ENCODE peak calls at places on chromosome 22, in seven cellular contexts. One of them, this sample, is unnamed.

GRCh38 chr22:44000123-44000522 is 24.0 kb upstream of the PARVB start:
- DNase-seq in CD4-positive, alpha-beta T cell: no peak
- DNase-seq in ovary: no peak
- DNase-seq in mucosa of descending colon: no peak
- DNase-seq in IMR-90: no peak
- DNase-seq in AG04450: no peak
- DNase-seq in endothelial cell: no peak
- DNase-seq in this sample: no peak

GRCh38 chr22:50316114-50317065 is 8.9 kb upstream of the PLXNB2 start:
- DNase-seq in IMR-90: no peak
- DNase-seq in mucosa of descending colon: no peak
- DNase-seq in AG04450: no peak
- DNase-seq in endothelial cell: peak; percentile 5
- DNase-seq in CD4-positive, alpha-beta T cell: no peak
- DNase-seq in ovary: no peak
- DNase-seq in this sample: no peak

GRCh38 chr22:41619979-41620645 is 731 bp downstream of the DESI1 start:
- DNase-seq in AG04450: no peak
- DNase-seq in CD4-positive, alpha-beta T cell: peak; percentile 15
- DNase-seq in IMR-90: no peak
- DNase-seq in ovary: peak; percentile 61
- DNase-seq in endothelial cell: peak; percentile 39
- DNase-seq in mucosa of descending colon: peak; percentile 66
- DNase-seq in this sample: no peak

GRCh38 chr22:33513388-33514336 is 406.6 kb downstream of the LARGE1 start:
- DNase-seq in ovary: no peak
- DNase-seq in endothelial cell: no peak
- DNase-seq in CD4-positive, alpha-beta T cell: no peak
- DNase-seq in AG04450: no peak
- DNase-seq in IMR-90: peak; percentile 72
- DNase-seq in mucosa of descending colon: no peak
- DNase-seq in this sample: no peak

GRCh38 chr22:19042285-19043110 is 79.7 kb downstream of the DGCR2 start:
- DNase-seq in endothelial cell: no peak
- DNase-seq in CD4-positive, alpha-beta T cell: no peak
- DNase-seq in ovary: no peak
- DNase-seq in AG04450: no peak
- DNase-seq in mucosa of descending colon: peak; percentile 17
- DNase-seq in IMR-90: no peak
- DNase-seq in this sample: no peak

GRCh38 chr22:27906241-27906640 is 12.8 kb downstream of the PITPNB start:
- DNase-seq in mucosa of descending colon: no peak
- DNase-seq in ovary: no peak
- DNase-seq in endothelial cell: no peak
- DNase-seq in CD4-positive, alpha-beta T cell: no peak
- DNase-seq in AG04450: no peak
- DNase-seq in IMR-90: peak; percentile 16
- DNase-seq in this sample: no peak

GRCh38 chr22:50585781-50586180 is 3.1 kb upstream of the CHKB start:
- DNase-seq in ovary: no peak
- DNase-seq in IMR-90: no peak
- DNase-seq in endothelial cell: no peak
- DNase-seq in CD4-positive, alpha-beta T cell: no peak
- DNase-seq in AG04450: no peak
- DNase-seq in mucosa of descending colon: peak; percentile 4
- DNase-seq in this sample: no peak

GRCh38 chr22:49871482-49871881 is 17.8 kb downstream of the ZBED4 start:
- DNase-seq in AG04450: no peak
- DNase-seq in CD4-positive, alpha-beta T cell: no peak
- DNase-seq in ovary: no peak
- DNase-seq in mucosa of descending colon: no peak
- DNase-seq in IMR-90: no peak
- DNase-seq in endothelial cell: no peak
- DNase-seq in this sample: no peak

GRCh38 chr22:26502688-26503561 is 9.3 kb downstream of the TFIP11 start:
- DNase-seq in CD4-positive, alpha-beta T cell: peak; percentile 25
- DNase-seq in AG04450: no peak
- DNase-seq in ovary: no peak
- DNase-seq in mucosa of descending colon: peak; percentile 51
- DNase-seq in IMR-90: peak; percentile 51
- DNase-seq in endothelial cell: peak; percentile 64
- DNase-seq in this sample: no peak

GRCh38 chr22:27246558-27246957 is 555.0 kb downstream of the MN1 start:
- DNase-seq in IMR-90: no peak
- DNase-seq in mucosa of descending colon: no peak
- DNase-seq in ovary: no peak
- DNase-seq in endothelial cell: no peak
- DNase-seq in CD4-positive, alpha-beta T cell: no peak
- DNase-seq in AG04450: no peak
- DNase-seq in this sample: no peak

GRCh38 chr22:28442264-28442950 is 237.2 kb downstream of the TTC28 start:
- DNase-seq in mucosa of descending colon: peak; percentile 85
- DNase-seq in IMR-90: peak; percentile 69
- DNase-seq in AG04450: no peak
- DNase-seq in endothelial cell: peak; percentile 81
- DNase-seq in ovary: peak; percentile 80
- DNase-seq in CD4-positive, alpha-beta T cell: peak; percentile 37
- DNase-seq in this sample: no peak

GRCh38 chr22:42066937-42067336 is 3.7 kb downstream of the NAGA start:
- DNase-seq in ovary: peak; percentile 14
- DNase-seq in endothelial cell: no peak
- DNase-seq in AG04450: no peak
- DNase-seq in IMR-90: no peak
- DNase-seq in mucosa of descending colon: peak; percentile 21
- DNase-seq in CD4-positive, alpha-beta T cell: no peak
- DNase-seq in this sample: no peak

GRCh38 chr22:22940961-22941605 is 53.5 kb downstream of the IGLL5 start:
- DNase-seq in ovary: no peak
- DNase-seq in AG04450: no peak
- DNase-seq in mucosa of descending colon: no peak
- DNase-seq in CD4-positive, alpha-beta T cell: no peak
- DNase-seq in IMR-90: no peak
- DNase-seq in endothelial cell: no peak
- DNase-seq in this sample: no peak

GRCh38 chr22:21726650-21727049 is 8.9 kb downstream of the YPEL1 start:
- DNase-seq in mucosa of descending colon: no peak
- DNase-seq in ovary: no peak
- DNase-seq in endothelial cell: peak; percentile 41
- DNase-seq in AG04450: no peak
- DNase-seq in CD4-positive, alpha-beta T cell: no peak
- DNase-seq in IMR-90: no peak
- DNase-seq in this sample: no peak

GRCh38 chr22:33838644-33839043 is 81.6 kb downstream of the LARGE1 start:
- DNase-seq in CD4-positive, alpha-beta T cell: no peak
- DNase-seq in ovary: no peak
- DNase-seq in mucosa of descending colon: no peak
- DNase-seq in AG04450: no peak
- DNase-seq in IMR-90: no peak
- DNase-seq in endothelial cell: no peak
- DNase-seq in this sample: no peak

GRCh38 chr22:24925586-24926427 is 20.7 kb downstream of the LHFPL7 start:
- DNase-seq in endothelial cell: no peak
- DNase-seq in IMR-90: no peak
- DNase-seq in AG04450: no peak
- DNase-seq in CD4-positive, alpha-beta T cell: no peak
- DNase-seq in mucosa of descending colon: no peak
- DNase-seq in ovary: no peak
- DNase-seq in this sample: no peak

GRCh38 chr22:40452730-40453487 is 82.5 kb downstream of the SGSM3 start:
- DNase-seq in IMR-90: peak; percentile 46
- DNase-seq in AG04450: no peak
- DNase-seq in CD4-positive, alpha-beta T cell: no peak
- DNase-seq in ovary: no peak
- DNase-seq in mucosa of descending colon: no peak
- DNase-seq in endothelial cell: no peak
- DNase-seq in this sample: no peak

GRCh38 chr22:24583221-24583971 is 9.5 kb downstream of the LRRC75B start:
- DNase-seq in mucosa of descending colon: no peak
- DNase-seq in ovary: no peak
- DNase-seq in CD4-positive, alpha-beta T cell: no peak
- DNase-seq in AG04450: no peak
- DNase-seq in IMR-90: peak; percentile 15
- DNase-seq in endothelial cell: no peak
- DNase-seq in this sample: no peak

GRCh38 chr22:25437414-25438160 is 126.9 kb upstream of the GRK3 start:
- DNase-seq in mucosa of descending colon: no peak
- DNase-seq in endothelial cell: no peak
- DNase-seq in CD4-positive, alpha-beta T cell: no peak
- DNase-seq in AG04450: no peak
- DNase-seq in ovary: no peak
- DNase-seq in IMR-90: no peak
- DNase-seq in this sample: no peak

GRCh38 chr22:29609139-29609538 is 5.7 kb downstream of the NF2 start:
- DNase-seq in CD4-positive, alpha-beta T cell: no peak
- DNase-seq in mucosa of descending colon: no peak
- DNase-seq in IMR-90: no peak
- DNase-seq in ovary: no peak
- DNase-seq in AG04450: no peak
- DNase-seq in endothelial cell: peak; percentile 41
- DNase-seq in this sample: no peak
- TF ChIP-seq CTCF in CD4-positive, alpha-beta T cell: no peak
- TF ChIP-seq CTCF in mucosa of descending colon: no peak
- TF ChIP-seq CTCF in IMR-90: peak; percentile 30
- TF ChIP-seq CTCF in ovary: no peak
- TF ChIP-seq CTCF in AG04450: peak; percentile 29
- TF ChIP-seq CTCF in endothelial cell: peak; percentile 18
- TF ChIP-seq CTCF in this sample: peak; percentile 5

GRCh38 chr22:35407352-35407751 is 7.4 kb downstream of the MCM5 start:
- DNase-seq in IMR-90: no peak
- DNase-seq in endothelial cell: no peak
- DNase-seq in AG04450: no peak
- DNase-seq in ovary: no peak
- DNase-seq in CD4-positive, alpha-beta T cell: no peak
- DNase-seq in mucosa of descending colon: no peak
- DNase-seq in this sample: no peak

GRCh38 chr22:35411112-35411511 is 11.2 kb downstream of the MCM5 start:
- DNase-seq in mucosa of descending colon: no peak
- DNase-seq in ovary: no peak
- DNase-seq in IMR-90: no peak
- DNase-seq in AG04450: no peak
- DNase-seq in endothelial cell: no peak
- DNase-seq in CD4-positive, alpha-beta T cell: no peak
- DNase-seq in this sample: no peak

GRCh38 chr22:35410663-35411034 is 10.7 kb downstream of the MCM5 start:
- DNase-seq in mucosa of descending colon: no peak
- DNase-seq in ovary: no peak
- DNase-seq in IMR-90: no peak
- DNase-seq in CD4-positive, alpha-beta T cell: no peak
- DNase-seq in AG04450: no peak
- DNase-seq in endothelial cell: no peak
- DNase-seq in this sample: no peak

GRCh38 chr22:35406443-35406842 is 6.5 kb downstream of the MCM5 start:
- DNase-seq in mucosa of descending colon: no peak
- DNase-seq in endothelial cell: no peak
- DNase-seq in CD4-positive, alpha-beta T cell: no peak
- DNase-seq in IMR-90: no peak
- DNase-seq in ovary: no peak
- DNase-seq in AG04450: no peak
- DNase-seq in this sample: no peak

DNA sequence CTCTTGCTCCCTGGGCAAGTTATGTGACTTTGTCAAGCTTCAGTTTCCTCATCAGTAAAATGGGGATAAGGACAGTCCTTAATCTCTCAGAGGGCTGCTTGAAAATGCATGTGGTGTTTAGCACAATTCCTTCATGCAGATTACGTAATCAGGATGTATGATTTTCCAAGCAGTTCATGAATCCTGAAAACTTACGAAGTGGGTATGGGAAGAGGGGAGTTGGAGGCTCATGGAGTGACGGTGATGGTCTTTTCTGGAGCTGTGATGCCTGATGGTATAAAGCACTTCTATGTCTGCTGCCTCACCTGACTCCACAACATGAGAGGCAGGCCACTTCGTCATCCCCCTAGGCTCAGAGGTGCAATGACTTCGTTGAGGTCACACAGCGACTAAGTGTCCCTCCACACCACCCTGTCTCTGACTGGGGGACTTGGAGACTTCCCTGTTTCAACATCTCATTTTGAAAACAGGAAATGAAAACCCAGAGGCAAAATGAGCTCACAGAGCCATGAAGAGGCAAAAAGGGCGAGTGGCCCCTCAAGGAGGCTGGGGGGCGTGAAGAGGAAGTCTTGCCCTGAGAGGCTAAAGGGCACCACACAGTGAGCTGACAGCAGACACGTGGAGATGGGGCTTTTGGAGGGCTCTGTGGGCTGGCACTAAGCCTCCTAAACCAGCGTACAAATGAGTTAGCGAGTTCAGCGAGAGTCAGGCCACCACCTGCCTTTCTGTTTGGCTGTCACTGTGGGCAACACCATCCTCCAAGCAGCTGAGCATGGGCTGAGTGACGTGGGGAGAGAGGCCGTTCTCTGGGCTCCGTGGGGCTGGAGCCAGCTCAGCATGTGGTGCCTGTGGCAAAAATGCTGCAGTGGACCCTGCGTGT is 10.1 kb downstream of the MCM5 start:
- DNase-seq in ovary: no peak
- DNase-seq in CD4-positive, alpha-beta T cell: no peak
- DNase-seq in mucosa of descending colon: no peak
- DNase-seq in IMR-90: no peak
- DNase-seq in endothelial cell: no peak
- DNase-seq in AG04450: no peak
- DNase-seq in this sample: no peak
- TF ChIP-seq CTCF in ovary: no peak
- TF ChIP-seq CTCF in CD4-positive, alpha-beta T cell: no peak
- TF ChIP-seq CTCF in mucosa of descending colon: no peak
- TF ChIP-seq CTCF in IMR-90: no peak
- TF ChIP-seq CTCF in endothelial cell: no peak
- TF ChIP-seq CTCF in AG04450: no peak
- TF ChIP-seq CTCF in this sample: no peak

DNA sequence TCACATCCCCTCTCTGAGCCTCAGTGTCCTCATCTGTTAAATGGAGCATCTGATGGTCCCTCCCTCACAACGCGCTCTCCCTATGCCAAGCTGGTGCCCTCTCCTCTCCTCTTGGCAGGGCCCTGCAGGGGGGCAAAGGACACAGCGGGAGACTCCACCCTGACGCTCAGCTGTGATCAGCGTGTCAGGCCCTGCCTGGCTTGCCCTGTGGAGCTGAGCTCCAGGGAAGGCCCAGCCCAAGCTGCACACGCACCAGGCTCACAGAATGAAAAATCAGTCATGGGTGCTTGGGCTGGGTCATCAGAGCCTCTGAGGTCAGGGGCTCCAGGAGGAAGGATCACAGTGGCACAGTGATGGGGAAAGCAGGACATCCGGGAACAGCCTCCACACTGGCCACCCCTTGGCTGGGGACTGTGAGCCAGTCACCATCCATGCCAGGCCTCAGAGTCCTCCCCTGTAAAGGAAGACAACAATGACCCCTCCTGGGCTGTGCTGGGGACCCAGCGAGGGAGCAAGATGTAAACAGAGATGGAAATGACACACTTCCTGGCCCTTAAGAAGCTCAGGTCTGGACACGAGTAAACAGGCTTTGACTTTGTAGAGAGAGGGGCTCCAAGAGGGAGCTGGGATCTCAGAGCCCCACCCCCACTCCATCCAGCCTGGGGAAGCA is 36.6 kb downstream of the RPL3 start:
- DNase-seq in mucosa of descending colon: no peak
- DNase-seq in CD4-positive, alpha-beta T cell: no peak
- DNase-seq in ovary: no peak
- DNase-seq in IMR-90: no peak
- DNase-seq in AG04450: no peak
- DNase-seq in endothelial cell: no peak
- DNase-seq in this sample: no peak
- TF ChIP-seq CTCF in mucosa of descending colon: no peak
- TF ChIP-seq CTCF in CD4-positive, alpha-beta T cell: no peak
- TF ChIP-seq CTCF in ovary: no peak
- TF ChIP-seq CTCF in IMR-90: peak; percentile 29
- TF ChIP-seq CTCF in AG04450: no peak
- TF ChIP-seq CTCF in endothelial cell: no peak
- TF ChIP-seq CTCF in this sample: no peak

GRCh38 chr22:20111045-20111688 is 4.7 kb upstream of the RANBP1 start:
- DNase-seq in CD4-positive, alpha-beta T cell: no peak
- DNase-seq in ovary: no peak
- DNase-seq in mucosa of descending colon: peak; percentile 25
- DNase-seq in endothelial cell: no peak
- DNase-seq in AG04450: no peak
- DNase-seq in IMR-90: peak; percentile 5
- DNase-seq in this sample: no peak
- TF ChIP-seq CTCF in CD4-positive, alpha-beta T cell: peak; percentile 46
- TF ChIP-seq CTCF in ovary: no peak
- TF ChIP-seq CTCF in mucosa of descending colon: no peak
- TF ChIP-seq CTCF in endothelial cell: peak; percentile 62
- TF ChIP-seq CTCF in AG04450: peak; percentile 53
- TF ChIP-seq CTCF in IMR-90: peak; percentile 40
- TF ChIP-seq CTCF in this sample: peak; percentile 24